ENCODE peak calls at places on chromosomes 4 and X, in ten cellular contexts. Q is adrenal gland, T is tibial nerve, W is ovary, P is IMR-90, F is GM12891, V is HepG2, U is testis, O is erythroblast, H is NB4. D is an unnamed sample.

GRCh38 chrX:134600714-134601113 is 57.6 kb downstream of the PLAC1 start:
- DNase-seq in Q (no peak), T (no peak), W (no peak), P (peak), F (no peak), V (no peak), U (no peak), O (no peak), H (peak), D (no peak)

GRCh38 chr4:156786713-156787112 is 184.9 kb downstream of the PDGFC start:
- DNase-seq in Q (no peak), T (no peak), W (no peak), P (no peak), F (no peak), V (no peak), U (no peak), O (no peak), H (no peak), D (no peak)

GRCh38 chr4:16860506-16860905 is 37.9 kb downstream of the LDB2 start:
- DNase-seq in Q (no peak), T (no peak), W (no peak), P (peak), F (no peak), V (no peak), U (no peak), O (no peak), H (no peak), D (no peak)

GRCh38 chr4:2427383-2428334 is 8.9 kb downstream of the CFAP99 start:
- DNase-seq in Q (no peak), T (no peak), W (no peak), P (no peak), F (no peak), V (no peak), U (no peak), O (no peak), H (no peak), D (no peak)

GRCh38 chrX:114582698-114583395 is 1.0 kb upstream of the HTR2C start:
- DNase-seq in Q (no peak), T (no peak), W (no peak), P (no peak), F (no peak), V (no peak), U (no peak), O (no peak), H (no peak), D (no peak)

GRCh38 chrX:77442728-77443127 is 4.5 kb upstream of the FGF16 start:
- DNase-seq in Q (peak), T (no peak), W (no peak), P (peak), F (no peak), V (peak), U (no peak), O (no peak), H (no peak), D (peak)

GRCh38 chr4:53734182-53734581 is 142.9 kb upstream of the LNX1 start:
- DNase-seq in Q (no peak), T (no peak), W (no peak), P (no peak), F (no peak), V (no peak), U (no peak), O (no peak), H (no peak), D (no peak)

GRCh38 chr4:80197132-80197573 is at the start of gene PRDM8:
- DNase-seq in Q (no peak), T (no peak), W (no peak), P (peak), F (no peak), V (no peak), U (no peak), O (no peak), H (no peak), D (no peak)

GRCh38 chrX:12115377-12115776 is 22.9 kb upstream of the FRMPD4 start:
- DNase-seq in Q (no peak), T (no peak), W (no peak), P (no peak), F (no peak), V (no peak), U (peak), O (no peak), H (peak), D (no peak)

GRCh38 chr4:143026459-143027170 is 158.1 kb upstream of the USP38 start:
- DNase-seq in Q (no peak), T (no peak), W (no peak), P (peak), F (no peak), V (no peak), U (no peak), O (no peak), H (no peak), D (no peak)

GRCh38 chr4:111930658-111931057 is 214.6 kb upstream of the FAM241A start:
- DNase-seq in Q (no peak), T (no peak), W (no peak), P (no peak), F (no peak), V (no peak), U (no peak), O (no peak), H (peak), D (no peak)

GRCh38 chr4:4818440-4819212 is 40.8 kb upstream of the MSX1 start:
- DNase-seq in Q (no peak), T (no peak), W (no peak), P (no peak), F (no peak), V (no peak), U (no peak), O (no peak), H (no peak), D (no peak)

GRCh38 chr4:41214158-41215146 is at the start of gene APBB2:
- DNase-seq in Q (peak), T (peak), W (peak), P (peak), F (peak), V (peak), U (peak), O (peak), H (peak), D (peak)
- TF ChIP-seq POLR2A in Q (peak), T (peak), W (peak), P (peak), F (no peak), V (peak), U (peak), O (no peak), H (peak), D (peak)

GRCh38 chr4:138242076-138242829 is at the start of gene SLC7A11:
- DNase-seq in Q (peak), T (no peak), W (no peak), P (peak), F (peak), V (peak), U (peak), O (peak), H (peak), D (no peak)
- TF ChIP-seq POLR2A in Q (no peak), T (no peak), W (no peak), P (peak), F (peak), V (peak), U (no peak), O (peak), H (peak), D (peak)

DNA sequence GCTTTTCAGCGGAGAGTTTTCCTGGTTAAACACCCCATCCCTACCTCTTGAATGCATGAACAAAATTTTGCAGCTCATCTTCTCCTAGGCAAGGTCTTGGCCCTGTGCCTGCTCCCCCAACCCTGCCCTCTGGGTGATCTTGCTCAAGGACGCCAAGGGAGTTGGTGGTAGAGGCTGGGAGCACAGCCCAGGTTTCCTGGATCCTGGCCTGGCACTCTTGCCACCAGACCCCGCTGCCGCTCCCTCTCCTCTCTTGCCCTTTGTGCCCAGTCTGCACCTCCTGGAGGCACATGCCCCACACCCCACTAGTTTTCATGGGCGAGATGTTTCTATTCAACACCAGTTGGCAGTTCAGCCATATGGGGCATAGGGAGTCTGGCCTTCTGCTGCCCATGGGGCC is 37.3 kb downstream of the TSC22D3 start:
- DNase-seq in Q (no peak), T (no peak), W (no peak), P (no peak), F (no peak), V (no peak), U (no peak), O (no peak), H (no peak), D (no peak)
- TF ChIP-seq POLR2A in Q (no peak), T (no peak), W (no peak), P (no peak), F (no peak), V (no peak), U (no peak), O (no peak), H (no peak), D (no peak)

DNA sequence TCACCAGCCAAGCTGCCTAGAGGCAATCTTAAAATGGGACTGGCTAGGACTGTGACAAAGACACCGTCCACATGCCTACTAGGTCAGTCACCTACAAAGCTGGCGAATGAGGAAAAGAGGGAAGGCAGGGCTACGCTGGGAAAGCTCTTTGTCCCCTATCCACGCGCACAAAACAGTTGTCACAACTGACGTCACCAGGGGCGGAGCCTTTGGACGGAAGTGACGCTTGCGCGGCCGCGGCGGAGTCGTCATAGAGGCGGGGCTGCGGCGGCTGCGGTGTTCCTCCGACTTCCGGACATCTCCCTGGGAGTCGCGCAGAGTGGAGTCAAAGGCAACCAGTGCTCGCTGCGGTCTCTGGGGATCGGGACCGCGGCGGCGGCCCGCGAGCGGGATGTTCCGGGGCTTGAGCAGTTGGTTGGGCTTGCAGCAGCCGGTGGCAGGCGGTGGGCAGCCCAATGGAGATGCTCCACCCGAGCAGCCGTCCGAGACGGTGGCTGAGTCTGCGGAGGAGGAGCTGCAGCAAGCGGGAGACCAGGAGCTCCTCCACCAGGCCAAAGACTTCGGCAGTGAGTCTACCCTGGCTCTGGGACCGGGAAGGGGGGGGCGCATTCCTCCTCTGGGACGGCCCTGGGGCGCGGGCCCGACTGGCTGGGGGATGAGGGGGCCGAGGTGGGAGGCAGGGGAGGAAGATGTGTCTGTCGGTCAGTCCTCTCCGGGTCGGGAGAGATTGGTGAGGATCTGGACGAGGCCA is at the start of gene SYAP1:
- DNase-seq in Q (peak), T (peak), W (peak), P (peak), F (peak), V (peak), U (peak), O (peak), H (peak), D (peak)
- TF ChIP-seq POLR2A in Q (peak), T (peak), W (peak), P (peak), F (peak), V (peak), U (peak), O (peak), H (peak), D (peak)

DNA sequence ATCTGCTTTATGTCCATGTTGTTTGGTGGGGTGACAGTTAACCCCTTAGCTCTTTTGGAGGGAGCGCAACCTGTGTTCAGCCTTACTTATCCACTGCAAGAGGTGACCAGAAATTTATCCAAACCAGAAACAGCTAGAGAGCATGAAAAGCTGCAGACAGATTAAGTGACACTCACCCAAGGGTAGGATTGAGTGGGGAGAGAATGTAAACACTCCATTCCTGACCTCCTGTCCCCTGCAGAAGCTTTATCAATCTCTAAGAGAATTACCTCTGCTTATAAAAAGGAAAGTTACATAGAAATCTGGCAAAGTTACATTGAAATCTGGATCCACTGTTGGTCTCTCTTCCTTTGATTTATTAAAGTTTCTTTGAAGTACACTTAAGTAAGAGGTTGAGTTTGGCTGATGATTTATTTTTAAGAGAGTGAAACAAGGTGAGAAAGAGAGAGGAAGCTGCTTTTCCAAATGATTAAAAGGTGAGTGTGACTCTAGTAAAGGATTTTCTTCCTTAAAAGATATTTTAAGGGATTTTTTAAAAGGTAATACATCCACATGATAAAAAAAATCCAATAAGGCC is 112.2 kb downstream of the ANAPC4 start:
- DNase-seq in Q (no peak), T (no peak), W (no peak), P (no peak), F (no peak), V (no peak), U (no peak), O (no peak), H (no peak), D (no peak)
- TF ChIP-seq POLR2A in Q (no peak), T (no peak), W (no peak), P (no peak), F (no peak), V (no peak), U (no peak), O (no peak), H (no peak), D (no peak)

GRCh38 chr4:76498550-76498949 is 63.5 kb downstream of the SHROOM3 start:
- DNase-seq in Q (no peak), T (no peak), W (no peak), P (no peak), F (no peak), V (peak), U (no peak), O (no peak), H (no peak), D (no peak)

GRCh38 chr4:76489799-76490176 is 54.8 kb downstream of the SHROOM3 start:
- DNase-seq in Q (no peak), T (no peak), W (no peak), P (no peak), F (no peak), V (no peak), U (peak), O (no peak), H (no peak), D (no peak)

GRCh38 chr4:76494243-76494642 is 59.2 kb downstream of the SHROOM3 start:
- DNase-seq in Q (no peak), T (no peak), W (no peak), P (no peak), F (no peak), V (no peak), U (no peak), O (no peak), H (no peak), D (no peak)

GRCh38 chr4:76499461-76499860 is 64.4 kb downstream of the SHROOM3 start:
- DNase-seq in Q (no peak), T (no peak), W (no peak), P (no peak), F (no peak), V (no peak), U (no peak), O (no peak), H (no peak), D (no peak)

DNA sequence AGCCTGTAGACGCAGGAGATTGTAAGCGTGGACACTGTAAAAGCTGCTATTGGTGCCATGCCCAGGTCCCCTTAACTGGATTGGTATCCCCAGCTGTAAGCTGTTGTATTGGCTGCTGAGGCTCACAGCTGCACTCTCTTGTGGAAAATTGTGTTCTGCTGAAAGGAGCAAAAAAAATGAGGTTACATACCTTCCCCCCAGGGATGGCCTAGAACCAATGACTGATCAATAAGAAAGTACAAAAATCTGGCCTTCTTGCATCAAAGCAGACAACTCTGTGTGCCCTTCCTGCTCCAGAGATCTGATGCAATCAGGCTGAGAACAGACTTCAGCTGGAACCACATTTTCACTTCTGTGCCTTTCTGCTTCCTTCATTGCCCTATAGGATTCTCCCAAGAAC is 60.1 kb downstream of the SHROOM3 start:
- DNase-seq in Q (no peak), T (no peak), W (no peak), P (no peak), F (no peak), V (no peak), U (no peak), O (no peak), H (no peak), D (no peak)
- TF ChIP-seq POLR2A in Q (no peak), T (no peak), W (no peak), P (no peak), F (no peak), V (no peak), U (no peak), O (no peak), H (no peak), D (no peak)

GRCh38 chr4:70703695-70704332 is 15.5 kb downstream of the UTP3 start:
- DNase-seq in Q (peak), T (no peak), W (no peak), P (peak), F (no peak), V (no peak), U (peak), O (no peak), H (peak), D (no peak)

GRCh38 chr4:70706516-70706915 is 15.2 kb upstream of the RUFY3 start:
- DNase-seq in Q (no peak), T (no peak), W (no peak), P (peak), F (no peak), V (no peak), U (no peak), O (peak), H (peak), D (no peak)

GRCh38 chr4:70705856-70706461 is 15.8 kb upstream of the RUFY3 start:
- DNase-seq in Q (no peak), T (no peak), W (no peak), P (peak), F (no peak), V (no peak), U (no peak), O (no peak), H (no peak), D (no peak)

GRCh38 chr4:70705146-70705855 is 16.5 kb upstream of the RUFY3 start:
- DNase-seq in Q (peak), T (peak), W (peak), P (peak), F (peak), V (peak), U (peak), O (peak), H (peak), D (no peak)

GRCh38 chr4:70704333-70705145 is 16.2 kb downstream of the UTP3 start:
- DNase-seq in Q (peak), T (peak), W (peak), P (peak), F (peak), V (peak), U (peak), O (peak), H (peak), D (no peak)
- TF ChIP-seq POLR2A in Q (peak), T (peak), W (peak), P (no peak), F (no peak), V (peak), U (no peak), O (no peak), H (peak), D (peak)

D was measured in H54.